ENCODE peak calls at places on chromosomes 6 and 20, in five cellular contexts. S is endodermal cell, R is mammary epithelial cell, G is fibroblast of lung, A is transverse colon. Z is an unnamed sample.

GRCh38 chr6:15945593-15946159 is 183.2 kb upstream of the MYLIP start:
- DNase-seq in S (no peak), R (peak; percentile 60), G (peak; percentile 47), A (no peak), Z (no peak)

GRCh38 chr20:25284131-25284601 is 36.3 kb downstream of the PYGB start:
- DNase-seq in S (no peak), R (no peak), G (no peak), A (peak; percentile 3), Z (no peak)

GRCh38 chr6:6556738-6557503 is 31.6 kb upstream of the LY86 start:
- DNase-seq in S (peak; percentile 90), R (no peak), G (peak; percentile 12), A (peak; percentile 32), Z (peak; percentile 72)

GRCh38 chr6:81844686-81845085 is 92.2 kb upstream of the TENT5A start:
- DNase-seq in S (no peak), R (no peak), G (peak; percentile 11), A (no peak), Z (no peak)

GRCh38 chr6:32741203-32741960 is at the start of gene HLA-DQA2:
- DNase-seq in S (no peak), R (no peak), G (no peak), A (no peak), Z (no peak)

GRCh38 chr6:112081569-112081968 is 5.7 kb downstream of the TUBE1 start:
- DNase-seq in S (no peak), R (no peak), G (no peak), A (no peak), Z (no peak)

GRCh38 chr6:86031713-86032112 is 389.0 kb upstream of the SYNCRIP start:
- DNase-seq in S (no peak), R (no peak), G (no peak), A (no peak), Z (no peak)

GRCh38 chr20:10469599-10469998 is 34.5 kb downstream of the SLX4IP start:
- DNase-seq in S (peak; percentile 61), R (peak; percentile 73), G (peak; percentile 92), A (peak; percentile 60), Z (peak; percentile 45)

GRCh38 chr6:83216806-83217205 is 23.6 kb downstream of the RWDD2A start:
- DNase-seq in S (no peak), R (no peak), G (no peak), A (no peak), Z (no peak)

GRCh38 chr20:57064836-57065235 is 201.6 kb downstream of the BMP7 start:
- DNase-seq in S (no peak), R (no peak), G (no peak), A (no peak), Z (no peak)

GRCh38 chr20:35243317-35243716 is 16.8 kb downstream of the MMP24 start:
- DNase-seq in S (no peak), R (no peak), G (no peak), A (no peak), Z (no peak)
- H3K4me3 ChIP-seq in S (no peak overlapping the region), R (no peak overlapping the region), G (no peak overlapping the region), A (no peak overlapping the region), Z (no peak overlapping the region)

DNA sequence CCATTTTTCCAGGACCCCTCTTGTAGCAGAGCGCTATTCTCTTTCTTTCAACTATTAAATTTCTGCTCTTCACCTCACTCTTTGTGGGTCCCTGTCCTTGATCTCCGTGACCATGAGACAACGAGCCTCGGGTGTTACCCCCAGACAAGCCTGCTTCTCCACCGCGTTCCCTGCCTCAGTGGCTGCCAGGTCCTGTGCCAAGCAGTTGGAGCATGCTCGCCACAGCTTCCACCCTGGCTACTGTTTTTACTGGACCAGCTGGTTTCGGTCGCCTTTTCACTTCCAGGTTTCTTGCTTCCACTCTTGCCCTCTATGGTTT is 5.7 kb downstream of the TP53RK start:
- DNase-seq in S (no peak), R (no peak), G (no peak), A (no peak), Z (no peak)
- H3K4me3 ChIP-seq in S (peak overlapping the region; percentile 67), R (peak overlapping the region; percentile 51), G (peak overlapping the region; percentile 30), A (peak overlapping the region; percentile 15), Z (peak overlapping the region; percentile 62)

GRCh38 chr6:7787731-7788130 is 61.8 kb downstream of the BMP6 start:
- DNase-seq in S (no peak), R (no peak), G (no peak), A (no peak), Z (no peak)
- H3K4me3 ChIP-seq in S (no peak overlapping the region), R (no peak overlapping the region), G (no peak overlapping the region), A (no peak overlapping the region), Z (no peak overlapping the region)

GRCh38 chr6:56549014-56549413 is 93.7 kb downstream of the DST start:
- DNase-seq in S (no peak), R (no peak), G (peak; percentile 66), A (no peak), Z (no peak)

GRCh38 chr6:56551409-56552120 is 91.1 kb downstream of the DST start:
- DNase-seq in S (no peak), R (no peak), G (no peak), A (no peak), Z (no peak)

GRCh38 chr6:56550307-56550706 is 92.4 kb downstream of the DST start:
- DNase-seq in S (no peak), R (no peak), G (peak; percentile 49), A (no peak), Z (no peak)

GRCh38 chr6:56552212-56553130 is 90.2 kb downstream of the DST start:
- DNase-seq in S (no peak), R (no peak), G (no peak), A (no peak), Z (no peak)

GRCh38 chr6:56547687-56548086 is 95.0 kb downstream of the DST start:
- DNase-seq in S (no peak), R (no peak), G (no peak), A (no peak), Z (no peak)
- H3K4me3 ChIP-seq in S (no peak overlapping the region), R (no peak overlapping the region), G (no peak overlapping the region), A (no peak overlapping the region), Z (no peak overlapping the region)

DNA sequence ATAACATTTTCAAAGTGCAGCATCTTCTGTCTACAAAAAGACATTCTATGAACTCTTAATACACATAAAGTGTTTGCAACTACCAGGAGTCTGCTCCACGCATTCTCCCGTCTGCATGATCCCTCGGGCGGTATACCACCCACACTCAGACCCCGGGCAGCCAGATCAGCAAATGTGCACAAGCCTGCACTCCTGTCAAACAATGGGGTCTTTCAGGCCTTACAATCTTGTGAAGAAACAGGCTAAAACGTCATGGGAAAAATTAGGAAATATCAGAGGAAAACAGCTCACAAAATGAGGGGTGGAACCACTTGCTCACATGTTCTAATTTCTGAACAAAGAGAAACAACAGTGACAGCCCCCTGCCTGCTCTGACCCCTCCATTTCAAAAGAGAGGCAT is 69.5 kb downstream of the BACH2 start:
- DNase-seq in S (no peak), R (no peak), G (no peak), A (no peak), Z (no peak)
- H3K4me3 ChIP-seq in S (no peak overlapping the region), R (no peak overlapping the region), G (no peak overlapping the region), A (no peak overlapping the region), Z (no peak overlapping the region)

DNA sequence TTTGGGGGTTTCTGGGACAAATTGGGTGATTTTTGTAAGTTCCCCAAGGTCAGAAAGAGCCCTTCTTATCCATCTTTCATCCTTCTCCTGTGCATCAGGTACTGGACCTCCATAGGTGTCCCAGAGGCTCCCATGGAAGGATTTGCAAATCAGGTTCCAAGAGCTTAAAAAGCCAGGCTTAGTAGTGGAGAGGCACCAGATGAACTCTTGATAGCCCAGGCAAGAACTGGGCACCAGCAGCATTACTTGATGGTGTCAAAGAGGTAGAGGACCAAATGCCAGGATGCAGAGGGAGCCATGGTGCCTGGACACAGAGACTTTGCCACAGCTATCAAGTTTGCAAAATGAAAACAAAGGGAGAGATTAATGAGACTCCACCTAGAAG is 20.9 kb upstream of the TRAM2 start:
- DNase-seq in S (no peak), R (no peak), G (no peak), A (no peak), Z (no peak)
- H3K4me3 ChIP-seq in S (no peak overlapping the region), R (no peak overlapping the region), G (no peak overlapping the region), A (no peak overlapping the region), Z (no peak overlapping the region)

GRCh38 chr6:37648465-37649330 is 49.0 kb downstream of the MDGA1 start:
- DNase-seq in S (peak; percentile 99), R (no peak), G (no peak), A (no peak), Z (peak; percentile 98)
- H3K4me3 ChIP-seq in S (no peak overlapping the region), R (peak overlapping the region; percentile 36), G (no peak overlapping the region), A (no peak overlapping the region), Z (peak overlapping the region; percentile 50)

GRCh38 chr20:31515072-31515774 is 981 bp downstream of the HM13 start:
- DNase-seq in S (no peak), R (no peak), G (no peak), A (no peak), Z (no peak)

GRCh38 chr20:31516166-31516565 is 1.9 kb downstream of the HM13 start:
- DNase-seq in S (no peak), R (no peak), G (no peak), A (no peak), Z (no peak)

GRCh38 chr20:31515775-31516107 is 1.5 kb downstream of the HM13 start:
- DNase-seq in S (no peak), R (no peak), G (no peak), A (peak; percentile 26), Z (peak; percentile 33)

GRCh38 chr20:31517373-31517772 is 3.1 kb downstream of the HM13 start:
- DNase-seq in S (peak; percentile 89), R (peak; percentile 54), G (peak; percentile 60), A (peak; percentile 40), Z (peak; percentile 80)

DNA sequence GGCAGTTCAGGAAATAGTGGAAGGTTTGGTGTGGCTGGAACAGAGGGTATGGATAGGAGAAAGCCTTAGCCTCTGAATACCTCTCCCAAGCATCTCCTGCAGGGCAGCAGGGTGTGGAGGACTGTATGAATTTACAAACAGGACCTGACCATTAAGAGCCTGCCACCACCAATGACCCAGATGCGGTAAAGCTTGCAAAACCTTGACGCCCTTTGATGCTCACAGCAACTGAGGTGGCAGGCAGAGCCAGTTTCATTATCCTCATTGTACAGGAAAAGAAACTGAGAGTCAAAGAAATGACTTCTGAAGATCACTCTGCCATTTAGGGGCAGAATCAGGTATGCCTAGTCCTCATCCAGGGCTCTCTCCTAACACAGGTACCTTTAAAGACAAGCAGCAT is 2.4 kb downstream of the HM13 start:
- DNase-seq in S (no peak), R (no peak), G (no peak), A (no peak), Z (no peak)
- H3K4me3 ChIP-seq in S (peak overlapping the region; percentile 42), R (no peak overlapping the region), G (no peak overlapping the region), A (no peak overlapping the region), Z (no peak overlapping the region)

GRCh38 chr6:75281643-75282042 is 2.9 kb downstream of the TMEM30A start:
- DNase-seq in S (no peak), R (no peak), G (no peak), A (no peak), Z (no peak)
- H3K4me3 ChIP-seq in S (peak overlapping the region; percentile 86), R (peak overlapping the region; percentile 12), G (peak overlapping the region; percentile 98), A (peak overlapping the region; percentile 88), Z (no peak overlapping the region)

Z was measured in H7.